ENCODE peak calls at places on chromosomes 16 and 17, in five cellular contexts. K is GM12878, W is upper lobe of left lung, F is HepG2, B is K562. E is an unnamed sample.

GRCh38 chr17:46044989-46045388 is 45.9 kb downstream of the STH start:
- ATAC-seq in K (no peak), W (no peak), F (no peak), B (no peak), E (no peak)

GRCh38 chr17:35046740-35047283 is 16.7 kb downstream of the RFFL start:
- ATAC-seq in F (peak; percentile 68), W (no peak), B (peak; percentile 74), K (peak; percentile 87), E (no peak)

GRCh38 chr16:86692476-86692875 is 114.1 kb downstream of the FOXL1 start:
- ATAC-seq in W (no peak), F (no peak), K (no peak), B (no peak), E (no peak)

GRCh38 chr17:44439168-44439567 is 49.7 kb upstream of the ITGA2B start:
- ATAC-seq in W (no peak), B (no peak), K (no peak), F (no peak), E (no peak)

GRCh38 chr16:89422905-89423630 is 67.3 kb downstream of the ANKRD11 start:
- ATAC-seq in W (peak; percentile 65), B (peak; percentile 40), K (peak; percentile 92), F (peak; percentile 95), E (peak; percentile 36)

GRCh38 chr16:89210165-89210903 is 7.2 kb upstream of the ZNF778 start:
- ATAC-seq in F (no peak), W (no peak), B (no peak), K (peak; percentile 27), E (no peak)

GRCh38 chr17:42333053-42333452 is 44.8 kb downstream of the STAT5A start:
- ATAC-seq in W (no peak), F (no peak), K (peak; percentile 73), B (no peak), E (no peak)

GRCh38 chr16:56252835-56253234 is 61.5 kb downstream of the GNAO1 start:
- ATAC-seq in K (no peak), B (peak; percentile 61), F (no peak), W (no peak), E (no peak)

GRCh38 chr16:88783391-88784073 is 1.5 kb downstream of the PIEZO1 start:
- ATAC-seq in K (peak; percentile 9), W (peak; percentile 57), B (peak; percentile 4), F (peak; percentile 50), E (peak; percentile 37)

GRCh38 chr16:10788665-10789064 is 29.9 kb downstream of the TVP23A start:
- ATAC-seq in W (no peak), K (no peak), F (no peak), B (no peak), E (no peak)

GRCh38 chr16:3655030-3655790 is 719 bp downstream of the DNASE1 start:
- ATAC-seq in K (no peak), W (no peak), F (peak; percentile 17), B (peak; percentile 14), E (no peak)

GRCh38 chr17:79169861-79170260 is 95.2 kb downstream of the ENGASE start:
- ATAC-seq in K (no peak), B (no peak), W (no peak), F (no peak), E (no peak)

GRCh38 chr17:37200497-37200896 is 175.3 kb upstream of the C17orf78 start:
- ATAC-seq in B (no peak), F (no peak), K (no peak), W (no peak), E (no peak)

GRCh38 chr17:80955673-80956306 is 35.9 kb upstream of the CHMP6 start:
- ATAC-seq in K (no peak), F (no peak), B (peak; percentile 44), W (no peak), E (no peak)

GRCh38 chr17:32794533-32795246 is 82.2 kb downstream of the MYO1D start:
- ATAC-seq in B (peak; percentile 100), F (peak; percentile 100), K (no peak), W (no peak), E (no peak)

GRCh38 chr17:73546770-73547345 is 97.4 kb downstream of the SDK2 start:
- ATAC-seq in W (no peak), F (peak; percentile 60), K (peak; percentile 74), B (peak; percentile 96), E (no peak)

GRCh38 chr16:30996324-30996999 is 11.5 kb downstream of the HSD3B7 start:
- ATAC-seq in B (peak; percentile 7), F (peak; percentile 26), W (no peak), K (peak; percentile 10), E (peak; percentile 32)

GRCh38 chr16:85225291-85225690 is 113.0 kb upstream of the CIBAR2 start:
- ATAC-seq in K (no peak), W (no peak), F (no peak), B (no peak), E (no peak)

GRCh38 chr17:66713533-66714042 is 121.3 kb upstream of the CACNG5 start:
- ATAC-seq in F (no peak), B (no peak), W (no peak), K (peak; percentile 77), E (no peak)

GRCh38 chr17:79548116-79548515 is 62.7 kb downstream of the RBFOX3 start:
- ATAC-seq in F (no peak), B (no peak), K (no peak), W (no peak), E (no peak)

GRCh38 chr16:11034005-11034404 is 89.6 kb downstream of the CLEC16A start:
- ATAC-seq in K (no peak), F (no peak), B (no peak), W (no peak), E (peak; percentile 73)

GRCh38 chr16:67486805-67487204 is 3.5 kb upstream of the AGRP start:
- ATAC-seq in K (no peak), W (no peak), F (no peak), B (no peak), E (no peak)

GRCh38 chr17:82317394-82318168 is at the start of gene CD7:
- ATAC-seq in W (no peak), K (no peak), B (no peak), F (peak; percentile 73), E (no peak)

GRCh38 chr17:349666-350065 is 2.9 kb downstream of the RPH3AL start:
- ATAC-seq in B (no peak), F (no peak), K (no peak), W (no peak), E (no peak)

GRCh38 chr17:8221663-8222379 is 11.4 kb upstream of the AURKB start:
- ATAC-seq in W (peak; percentile 89), K (peak; percentile 59), F (peak; percentile 42), B (peak; percentile 53), E (peak; percentile 76)

GRCh38 chr17:8222630-8223355 is 12.4 kb upstream of the AURKB start:
- ATAC-seq in F (peak; percentile 64), B (peak; percentile 54), W (peak; percentile 92), K (peak; percentile 56), E (peak; percentile 80)

GRCh38 chr17:8222380-8222629 is 11.9 kb upstream of the AURKB start:
- ATAC-seq in W (peak; percentile 65), B (peak; percentile 15), F (peak; percentile 41), K (no peak), E (no peak)

GRCh38 chr17:8224891-8225812 is 14.8 kb upstream of the AURKB start:
- ATAC-seq in B (no peak), W (no peak), K (no peak), F (no peak), E (no peak)

DNA sequence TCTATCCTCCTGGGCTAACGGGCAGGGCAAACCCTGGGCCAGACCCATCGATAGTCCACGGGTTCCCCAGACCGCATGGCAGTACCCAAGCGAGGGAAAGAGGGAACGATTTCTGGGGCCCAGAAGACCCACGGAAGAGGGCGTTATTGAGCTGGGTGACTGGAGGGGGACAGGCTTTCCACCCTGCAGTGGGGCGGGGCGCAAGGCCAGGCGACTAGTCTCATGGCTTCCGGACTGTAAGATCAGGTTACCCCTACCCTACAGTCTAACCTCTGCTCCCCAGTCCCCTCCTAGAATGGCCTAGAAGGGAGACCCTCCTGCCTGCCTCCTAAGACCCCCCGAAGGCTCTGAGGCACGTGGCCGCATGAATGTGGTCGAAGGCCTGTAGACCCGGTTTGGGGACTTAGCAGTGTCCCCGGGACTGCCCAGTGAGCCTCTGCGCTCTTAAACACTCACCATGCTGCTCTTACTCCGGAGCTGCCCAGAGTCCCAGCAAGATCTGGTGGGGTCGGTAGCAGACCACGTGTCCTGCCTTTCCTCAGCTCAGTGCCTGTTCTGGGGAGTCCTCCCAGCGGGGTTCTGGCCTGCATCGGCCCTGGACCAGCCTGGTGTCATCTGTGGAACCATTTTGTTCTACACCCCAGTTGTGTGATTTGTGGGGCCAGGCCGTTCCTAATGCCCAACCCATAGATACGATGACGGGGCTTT is 13.1 kb upstream of the AURKB start:
- ATAC-seq in F (peak; percentile 62), W (peak; percentile 16), B (peak; percentile 66), K (peak; percentile 53), E (no peak)
- TF ChIP-seq POLR2AphosphoS5 in F (no peak), W (no peak), B (no peak), K (peak; percentile 17), E (no peak)

GRCh38 chr16:72938426-72939164 is 109.3 kb downstream of the ZFHX3 start:
- ATAC-seq in F (no peak), W (peak; percentile 76), K (no peak), B (peak; percentile 51), E (peak; percentile 95)
- H3K4me3 ChIP-seq in F (no peak overlapping the region), W (no peak overlapping the region), K (no peak overlapping the region), B (no peak overlapping the region), E (no peak overlapping the region)

DNA sequence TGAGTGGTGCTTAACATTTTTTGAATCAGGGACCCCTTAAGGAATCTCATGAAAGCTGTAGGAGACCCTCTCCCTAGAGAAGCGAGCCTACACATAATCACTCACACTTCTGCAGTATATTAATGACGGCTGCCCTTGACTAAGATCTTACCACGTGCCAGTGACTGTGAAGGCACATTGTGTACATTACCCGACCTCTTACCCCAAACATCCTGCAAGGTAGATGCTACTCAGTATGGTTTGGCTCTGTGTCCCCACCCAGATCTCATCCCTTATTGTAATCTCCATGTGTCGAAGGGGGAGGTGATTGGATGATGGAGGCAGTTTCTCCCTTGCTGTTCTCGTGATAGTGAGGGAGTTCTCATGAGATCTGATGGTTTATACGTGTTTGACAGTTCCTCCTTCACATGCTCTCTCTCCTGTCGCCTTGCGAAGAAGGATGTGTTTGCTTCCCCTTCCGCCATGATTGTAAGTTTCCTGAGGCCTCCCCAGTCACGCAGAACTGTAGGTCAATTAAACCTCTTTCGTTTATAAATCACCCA is 54.2 kb downstream of the RTN4RL1 start:
- ATAC-seq in F (no peak), K (no peak), W (no peak), B (no peak), E (no peak)
- TF ChIP-seq EP300 in F (no peak), K (no peak), W (no peak), B (no peak), E (no peak)

GRCh38 chr17:51650202-51650601 is 389.9 kb downstream of the UTP18 start:
- ATAC-seq in W (no peak), B (no peak), K (no peak), F (no peak), E (no peak)

GRCh38 chr17:51645056-51645455 is 384.7 kb downstream of the UTP18 start:
- ATAC-seq in B (no peak), W (no peak), K (no peak), F (no peak), E (no peak)

GRCh38 chr17:51650772-51651171 is 390.4 kb downstream of the UTP18 start:
- ATAC-seq in W (no peak), K (no peak), F (no peak), B (no peak), E (no peak)

GRCh38 chr17:51651513-51652298 is 391.4 kb downstream of the UTP18 start:
- ATAC-seq in F (no peak), B (no peak), K (no peak), W (no peak), E (no peak)

GRCh38 chr17:51647873-51648272 is 387.5 kb downstream of the UTP18 start:
- ATAC-seq in B (no peak), K (no peak), W (no peak), F (no peak), E (no peak)
- TF ChIP-seq POLR2AphosphoS5 in B (no peak), K (no peak), W (no peak), F (no peak), E (no peak)